ENCODE peak calls at places on chromosomes 13 and 19, in five cellular contexts. U is lower lobe of right lung, A is tibial nerve, O is left lung, Y is right lobe of liver. I is an unnamed sample.

GRCh38 chr13:113789167-113789566 is 30.1 kb downstream of the TMEM255B start:
- DNase-seq in U (no peak), A (no peak), O (no peak), Y (no peak), I (no peak)

GRCh38 chr19:31283701-31284100 is 65.5 kb downstream of the TSHZ3 start:
- DNase-seq in U (no peak), A (no peak), O (peak; percentile 17), Y (no peak), I (no peak)

GRCh38 chr13:106139407-106139806 is 396.1 kb downstream of the EFNB2 start:
- DNase-seq in U (no peak), A (no peak), O (no peak), Y (no peak), I (no peak)

GRCh38 chr13:43303040-43303729 is 279.8 kb downstream of the DNAJC15 start:
- DNase-seq in U (no peak), A (no peak), O (peak; percentile 39), Y (peak; percentile 73), I (peak; percentile 93)

GRCh38 chr19:51660975-51661600 is 14.5 kb upstream of the SIGLEC14 start:
- DNase-seq in U (peak; percentile 54), A (peak; percentile 50), O (peak; percentile 78), Y (no peak), I (peak; percentile 90)

GRCh38 chr13:113665582-113666323 is 1.3 kb upstream of the GRK1 start:
- DNase-seq in U (peak; percentile 29), A (peak; percentile 8), O (peak; percentile 18), Y (peak; percentile 36), I (no peak)

GRCh38 chr13:71661921-71662320 is 205.1 kb downstream of the DACH1 start:
- DNase-seq in U (no peak), A (no peak), O (no peak), Y (no peak), I (no peak)

GRCh38 chr13:98274921-98275487 is 97.9 kb upstream of the RNF113B start:
- DNase-seq in U (no peak), A (no peak), O (no peak), Y (no peak), I (no peak)

GRCh38 chr19:5803752-5804515 is 933 bp upstream of the NRTN start:
- DNase-seq in U (peak; percentile 91), A (peak; percentile 38), O (peak; percentile 88), Y (peak; percentile 94), I (peak; percentile 91)

GRCh38 chr19:14265285-14266036 is 59.5 kb upstream of the ADGRL1 start:
- DNase-seq in U (no peak), A (no peak), O (no peak), Y (no peak), I (peak; percentile 21)

GRCh38 chr19:51702103-51702753 is 9.1 kb downstream of the SPACA6 start:
- DNase-seq in U (peak; percentile 89), A (peak; percentile 82), O (peak; percentile 80), Y (peak; percentile 64), I (peak; percentile 65)

GRCh38 chr19:32750441-32751055 is 31.0 kb downstream of the TDRD12 start:
- DNase-seq in U (no peak), A (no peak), O (no peak), Y (no peak), I (no peak)

GRCh38 chr19:39805120-39805519 is 26.5 kb downstream of the LEUTX start:
- DNase-seq in U (no peak), A (no peak), O (no peak), Y (no peak), I (no peak)

GRCh38 chr19:38173324-38174041 is 50.5 kb downstream of the DPF1 start:
- DNase-seq in U (no peak), A (no peak), O (no peak), Y (no peak), I (no peak)

GRCh38 chr19:36182612-36183454 is 30.6 kb upstream of the COX7A1 start:
- DNase-seq in U (no peak), A (no peak), O (no peak), Y (no peak), I (peak; percentile 33)

GRCh38 chr19:996051-996838 is 4.0 kb upstream of the GRIN3B start:
- DNase-seq in U (no peak), A (no peak), O (no peak), Y (no peak), I (peak; percentile 61)

GRCh38 chr13:20981370-20982095 is 79.0 kb upstream of the XPO4 start:
- DNase-seq in U (peak; percentile 32), A (no peak), O (no peak), Y (no peak), I (no peak)

GRCh38 chr19:18393836-18394235 is 3.6 kb downstream of the LRRC25 start:
- DNase-seq in U (peak; percentile 78), A (no peak), O (no peak), Y (no peak), I (no peak)

GRCh38 chr13:97225533-97225932 is 3.4 kb downstream of the MBNL2 start:
- DNase-seq in U (no peak), A (no peak), O (no peak), Y (no peak), I (no peak)

GRCh38 chr19:48506138-48506733 is 5.4 kb downstream of the LMTK3 start:
- DNase-seq in U (no peak), A (no peak), O (no peak), Y (no peak), I (no peak)

GRCh38 chr19:33840783-33841182 is 44.1 kb downstream of the KCTD15 start:
- DNase-seq in U (no peak), A (no peak), O (no peak), Y (no peak), I (no peak)

GRCh38 chr13:40519637-40520036 is 146.8 kb downstream of the FOXO1 start:
- DNase-seq in U (no peak), A (no peak), O (no peak), Y (no peak), I (no peak)

GRCh38 chr19:16373539-16373938 is 48.9 kb downstream of the KLF2 start:
- DNase-seq in U (no peak), A (peak; percentile 61), O (no peak), Y (no peak), I (peak; percentile 75)

GRCh38 chr19:41134616-41135015 is 20.4 kb downstream of the CYP2F1 start:
- DNase-seq in U (no peak), A (no peak), O (no peak), Y (no peak), I (no peak)

GRCh38 chr13:106378263-106378662 is 157.2 kb downstream of the EFNB2 start:
- DNase-seq in U (no peak), A (no peak), O (no peak), Y (no peak), I (no peak)

DNA sequence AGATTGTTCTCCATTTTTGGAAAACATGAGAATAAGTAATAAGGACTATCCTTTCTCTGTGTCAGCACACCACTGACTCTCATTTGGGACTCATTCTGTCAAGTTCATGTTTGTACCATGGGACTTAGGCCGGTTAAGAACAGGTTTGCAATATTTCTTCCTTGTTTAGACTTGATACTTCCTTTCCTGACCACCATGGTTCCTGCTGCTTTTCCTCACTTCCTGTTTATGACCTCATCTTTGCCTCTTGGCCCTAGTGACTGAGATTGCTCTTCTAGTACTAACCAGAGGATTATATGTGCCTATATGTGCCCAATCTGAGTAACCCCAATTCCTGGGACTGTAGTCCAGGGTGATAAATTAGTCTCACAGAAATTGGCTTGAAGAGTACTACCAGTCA is 32.5 kb upstream of the NDFIP2 start:
- DNase-seq in U (no peak), A (no peak), O (no peak), Y (no peak), I (no peak)
- TF ChIP-seq CTCF in U (no peak), A (no peak), O (no peak), Y (no peak), I (no peak)

GRCh38 chr19:3068071-3068470 is 5.8 kb upstream of the TLE5 start:
- DNase-seq in U (no peak), A (no peak), O (no peak), Y (no peak), I (no peak)

GRCh38 chr19:3075605-3076431 is 13.5 kb upstream of the TLE5 start:
- DNase-seq in U (peak; percentile 79), A (no peak), O (peak; percentile 63), Y (no peak), I (peak; percentile 43)

GRCh38 chr19:3073931-3074595 is 11.8 kb upstream of the TLE5 start:
- DNase-seq in U (no peak), A (no peak), O (no peak), Y (no peak), I (no peak)

GRCh38 chr19:3073159-3073563 is 10.9 kb upstream of the TLE5 start:
- DNase-seq in U (no peak), A (no peak), O (no peak), Y (no peak), I (peak; percentile 87)

GRCh38 chr19:3071764-3072163 is 9.5 kb upstream of the TLE5 start:
- DNase-seq in U (no peak), A (no peak), O (no peak), Y (no peak), I (no peak)
- H3K27ac ChIP-seq in U (peak overlapping the region; percentile 4), A (no peak overlapping the region), O (no peak overlapping the region), Y (no peak overlapping the region), I (no peak overlapping the region)

GRCh38 chr19:4112367-4112766 is 11.6 kb downstream of the MAP2K2 start:
- DNase-seq in U (no peak), A (no peak), O (no peak), Y (no peak), I (no peak)

GRCh38 chr19:4109626-4109945 is 14.3 kb downstream of the MAP2K2 start:
- DNase-seq in U (no peak), A (no peak), O (no peak), Y (no peak), I (no peak)

GRCh38 chr19:4114181-4114580 is 9.7 kb downstream of the MAP2K2 start:
- DNase-seq in U (no peak), A (no peak), O (no peak), Y (no peak), I (no peak)

GRCh38 chr19:4113398-4114088 is 10.4 kb downstream of the MAP2K2 start:
- DNase-seq in U (no peak), A (no peak), O (no peak), Y (no peak), I (no peak)

GRCh38 chr19:4108767-4109625 is 14.9 kb downstream of the MAP2K2 start:
- DNase-seq in U (peak; percentile 59), A (no peak), O (peak; percentile 48), Y (no peak), I (no peak)
- H3K4me1 ChIP-seq in U (peaks cover 6% of the 10 kb centered on the region), A (no peaks in the 10 kb centered on the region), O (peaks cover 15% of the 10 kb centered on the region), Y (no peaks in the 10 kb centered on the region), I (no peaks in the 10 kb centered on the region)

DNA sequence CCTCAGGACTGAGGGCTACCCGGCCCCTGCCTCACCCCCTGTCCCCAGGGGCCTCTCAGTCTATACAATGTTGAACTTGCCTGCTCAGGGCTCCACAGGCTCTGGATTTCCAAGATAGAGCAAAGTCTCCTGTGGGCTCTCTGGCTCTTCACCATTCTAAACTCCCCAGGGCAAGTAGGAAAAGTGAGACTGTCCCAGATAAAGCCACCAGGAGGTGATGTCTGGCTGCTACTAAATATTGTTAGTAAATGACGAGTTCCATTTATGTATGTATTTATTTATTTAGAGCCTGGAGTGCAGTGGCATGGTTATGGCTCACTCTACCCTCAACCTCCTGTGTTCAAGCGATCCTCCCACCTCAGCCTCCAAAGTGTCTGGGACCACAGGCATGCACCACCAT is 73.6 kb upstream of the SIAH3 start:
- DNase-seq in U (no peak), A (no peak), O (no peak), Y (no peak), I (peak; percentile 4)
- TF ChIP-seq CTCF in U (no peak), A (no peak), O (no peak), Y (no peak), I (peak; percentile 12)